ENCODE peak calls at places on chromosomes 11 and 22, in five cellular contexts. O is A549, X is SK-N-SH, L is K562, Y is HepG2. J is an unnamed sample.

GRCh38 chr11:45622283-45622682 is 43.1 kb downstream of the CHST1 start:
- DNase-seq in O (no peak), X (no peak), L (no peak), Y (no peak), J (no peak)

GRCh38 chr11:114618139-114618538 is 22.6 kb upstream of the NXPE4 start:
- DNase-seq in O (no peak), X (no peak), L (no peak), Y (no peak), J (no peak)

GRCh38 chr22:19959043-19959586 is 17.5 kb upstream of the TXNRD2 start:
- DNase-seq in O (no peak), X (peak; percentile 32), L (peak; percentile 100), Y (peak; percentile 92), J (no peak)

GRCh38 chr11:1750481-1750839 is at the start of gene IFITM10:
- DNase-seq in O (no peak), X (peak; percentile 51), L (no peak), Y (no peak), J (no peak)

GRCh38 chr11:94379619-94380018 is 21.6 kb downstream of the GPR83 start:
- DNase-seq in O (no peak), X (no peak), L (no peak), Y (no peak), J (no peak)

GRCh38 chr11:120337133-120337895 is 1.1 kb downstream of the ARHGEF12 start:
- DNase-seq in O (no peak), X (peak; percentile 25), L (no peak), Y (peak; percentile 62), J (no peak)

GRCh38 chr11:87281496-87281895 is 243.8 kb downstream of the TMEM135 start:
- DNase-seq in O (peak; percentile 28), X (no peak), L (peak; percentile 27), Y (peak; percentile 7), J (no peak)

GRCh38 chr11:129721685-129722084 is 94.0 kb upstream of the TMEM45B start:
- DNase-seq in O (no peak), X (no peak), L (no peak), Y (no peak), J (no peak)

GRCh38 chr11:92745186-92745585 is 224.3 kb upstream of the MTNR1B start:
- DNase-seq in O (no peak), X (no peak), L (no peak), Y (no peak), J (no peak)

GRCh38 chr11:117199061-117199915 is at the start of gene TAGLN:
- DNase-seq in O (peak; percentile 59), X (no peak), L (no peak), Y (peak; percentile 21), J (no peak)

GRCh38 chr11:69526453-69526810 is 45.0 kb downstream of the LINC01488 start:
- DNase-seq in O (no peak), X (no peak), L (no peak), Y (no peak), J (no peak)

GRCh38 chr22:50236731-50237409 is 8.0 kb downstream of the TUBGCP6 start:
- DNase-seq in O (peak; percentile 36), X (no peak), L (no peak), Y (no peak), J (no peak)

GRCh38 chr11:66864172-66864901 is 7.5 kb downstream of the LRFN4 start:
- DNase-seq in O (no peak), X (no peak), L (no peak), Y (no peak), J (no peak)

GRCh38 chr22:36565686-36566085 is 36.7 kb upstream of the EIF3D start:
- DNase-seq in O (no peak), X (no peak), L (no peak), Y (no peak), J (no peak)

GRCh38 chr11:63608353-63609345 is 5.6 kb downstream of the PLAAT3 start:
- DNase-seq in O (no peak), X (no peak), L (no peak), Y (no peak), J (no peak)

GRCh38 chr11:68828957-68829356 is 12.8 kb downstream of the CPT1A start:
- DNase-seq in O (no peak), X (no peak), L (no peak), Y (no peak), J (no peak)

GRCh38 chr11:108970221-108970991 is 305.5 kb downstream of the DDX10 start:
- DNase-seq in O (no peak), X (no peak), L (no peak), Y (no peak), J (no peak)

GRCh38 chr11:78161937-78162336 is 22.5 kb upstream of the ALG8 start:
- DNase-seq in O (no peak), X (peak; percentile 72), L (no peak), Y (no peak), J (no peak)

GRCh38 chr11:70138403-70138802 is 60.3 kb downstream of the ANO1 start:
- DNase-seq in O (no peak), X (no peak), L (no peak), Y (no peak), J (no peak)

GRCh38 chr11:107741044-107741823 is 29.4 kb upstream of the SLN start:
- DNase-seq in O (peak; percentile 18), X (peak; percentile 33), L (peak; percentile 68), Y (peak; percentile 21), J (peak; percentile 25)

GRCh38 chr11:66881436-66881835 is 24.6 kb downstream of the LRFN4 start:
- DNase-seq in O (no peak), X (no peak), L (no peak), Y (no peak), J (no peak)

GRCh38 chr22:19430890-19431541 is 517 bp downstream of the HIRA start:
- DNase-seq in O (peak; percentile 26), X (peak; percentile 62), L (peak; percentile 82), Y (peak; percentile 39), J (no peak)

GRCh38 chr11:469684-470667 is 19.9 kb downstream of the PTDSS2 start:
- DNase-seq in O (peak; percentile 58), X (peak; percentile 35), L (no peak), Y (peak; percentile 83), J (no peak)

GRCh38 chr11:57134284-57134683 is 47.5 kb upstream of the LRRC55 start:
- DNase-seq in O (no peak), X (no peak), L (no peak), Y (no peak), J (no peak)

GRCh38 chr11:3855808-3856491 is 486 bp downstream of the STIM1 start:
- DNase-seq in O (peak; percentile 33), X (no peak), L (peak; percentile 60), Y (no peak), J (no peak)

GRCh38 chr11:126978155-126978554 is 22.4 kb downstream of the KIRREL3 start:
- DNase-seq in O (no peak), X (no peak), L (no peak), Y (no peak), J (no peak)

GRCh38 chr11:93689166-93689734 is 27.8 kb downstream of the CEP295 start:
- DNase-seq in O (no peak), X (no peak), L (no peak), Y (no peak), J (no peak)

GRCh38 chr11:73576226-73576625 is 21.7 kb downstream of the FAM168A start:
- DNase-seq in O (no peak), X (no peak), L (no peak), Y (no peak), J (no peak)

DNA sequence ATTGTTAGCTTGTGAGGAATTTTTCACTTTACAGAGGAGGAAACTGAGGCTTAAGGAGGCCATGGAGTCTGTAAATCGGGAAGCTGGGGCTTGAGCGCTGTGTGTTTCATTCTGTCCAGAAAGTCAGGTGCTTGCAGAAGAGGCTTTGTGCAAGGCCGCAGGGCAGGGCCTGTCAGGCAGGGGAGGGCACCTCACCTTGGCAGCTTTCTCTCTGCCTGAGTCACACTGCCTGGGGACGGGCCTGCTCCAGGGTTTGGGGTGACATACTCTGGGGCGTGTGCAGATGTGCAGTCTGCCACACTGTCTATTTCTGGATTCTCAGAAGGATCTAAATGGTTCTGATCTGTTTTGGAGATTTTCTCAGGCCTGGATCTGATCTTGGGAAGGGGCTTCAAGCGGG is 8.4 kb downstream of the INCENP start:
- DNase-seq in O (no peak), X (peak; percentile 9), L (no peak), Y (no peak), J (no peak)
- H3K4me3 ChIP-seq in O (no peak overlapping the region), X (no peak overlapping the region), L (no peak overlapping the region), Y (no peak overlapping the region), J (no peak overlapping the region)

DNA sequence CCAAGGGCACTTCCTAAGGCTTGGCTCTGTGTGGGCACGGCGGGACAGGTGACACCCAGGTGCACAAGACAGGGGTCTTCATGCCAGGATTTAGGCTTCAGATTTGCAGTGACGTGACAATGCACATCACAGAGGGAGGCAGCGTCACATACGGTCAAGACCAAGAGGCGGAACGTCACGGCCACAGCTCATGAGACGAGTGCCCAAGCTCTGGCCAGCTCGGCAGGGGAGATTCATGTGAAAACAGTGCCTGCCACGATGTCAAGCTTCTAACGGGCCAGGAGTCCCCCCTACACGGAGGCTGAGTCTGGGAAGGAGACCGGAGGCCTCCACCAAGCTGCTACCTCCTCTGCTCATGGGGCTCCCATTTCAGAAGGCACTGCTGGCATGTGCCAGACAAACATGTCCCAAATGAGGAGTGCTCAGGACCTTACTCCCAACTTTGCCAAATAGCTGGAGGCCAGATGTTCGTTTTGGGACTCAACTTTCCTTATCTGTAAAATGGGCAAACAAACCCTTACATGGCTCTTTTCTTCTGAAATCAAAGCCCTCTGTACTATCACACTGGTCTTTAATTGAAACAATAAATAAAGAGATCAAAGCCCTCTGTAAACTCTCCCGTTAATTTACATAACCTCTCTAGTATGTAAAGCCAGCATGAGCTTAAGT is 16.6 kb downstream of the VPS37C start:
- DNase-seq in O (no peak), X (no peak), L (no peak), Y (no peak), J (no peak)
- TF ChIP-seq REST in O (no peak), X (no peak), L (no peak), Y (no peak), J (no peak)

DNA sequence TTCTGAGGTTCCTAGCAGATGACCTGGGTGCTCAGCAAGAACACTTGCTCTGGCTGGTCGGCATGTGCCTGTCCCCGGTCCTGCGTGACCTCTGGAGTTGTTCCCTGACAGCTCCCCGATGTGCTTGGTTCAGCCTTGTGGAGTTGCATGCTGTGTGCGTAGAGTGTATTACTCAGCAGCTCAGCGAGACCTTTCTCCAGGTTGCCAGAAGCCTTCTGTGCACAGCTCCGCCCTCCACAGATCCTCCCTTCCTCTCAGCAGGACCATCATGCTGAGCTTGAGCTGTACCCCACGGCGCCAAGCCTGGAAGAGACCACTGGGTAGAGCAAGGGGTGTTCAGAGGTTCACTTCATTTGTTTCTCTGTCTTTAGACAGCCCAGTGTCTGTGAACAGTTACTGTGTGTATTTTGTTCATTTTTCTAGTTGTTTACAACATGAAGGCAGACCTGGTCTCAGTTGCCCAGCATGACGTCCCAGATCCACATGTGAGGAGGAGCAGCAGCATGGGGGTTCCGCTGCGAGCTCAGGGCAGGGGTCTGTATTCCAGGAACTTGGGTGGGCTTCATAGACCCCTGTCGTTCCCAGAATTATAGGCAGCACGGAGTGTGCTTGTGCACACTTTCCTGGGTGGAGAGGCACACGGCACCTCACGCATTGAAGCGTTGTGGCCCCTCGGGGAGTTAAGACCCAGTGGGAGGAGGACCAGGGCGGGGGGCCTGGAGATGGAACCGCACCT is 148.6 kb downstream of the IGLL1 start:
- DNase-seq in O (peak; percentile 28), X (no peak), L (peak; percentile 67), Y (peak; percentile 11), J (no peak)
- TF ChIP-seq EP300 in O (no peak), X (no peak), L (no peak), Y (no peak), J (no peak)

DNA sequence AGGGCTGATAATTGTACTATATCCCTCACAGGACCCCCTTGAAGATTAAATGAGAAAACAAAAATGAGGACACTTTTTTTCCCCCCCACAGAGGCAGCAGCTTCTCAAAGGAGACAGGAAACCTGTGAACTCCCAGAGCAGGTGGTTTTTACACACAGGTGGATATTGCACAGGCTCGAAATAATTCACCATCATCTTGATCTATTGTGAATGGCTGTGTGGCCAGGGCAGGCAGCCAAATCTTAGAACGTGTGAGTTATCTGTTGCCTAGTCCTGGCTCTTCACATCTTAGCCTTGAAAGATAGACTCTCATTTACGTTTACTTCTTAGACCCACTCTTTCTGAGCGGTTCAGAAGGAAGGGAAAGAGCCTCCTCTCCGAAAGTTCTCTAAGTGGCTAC is 23.5 kb downstream of the PPFIBP2 start:
- DNase-seq in O (no peak), X (no peak), L (no peak), Y (no peak), J (no peak)
- H3K4me3 ChIP-seq in O (no peak overlapping the region), X (no peak overlapping the region), L (no peak overlapping the region), Y (no peak overlapping the region), J (no peak overlapping the region)

J was measured in GM12878.